ENCODE peak calls at places on chromosomes 7 and 10, in eight cellular contexts. B is upper lobe of left lung; C is mucosa of descending colon; H is left colon; P is stimulated activated naive B cell treated with anti-CD40 and anti-IgM and Interleukin-4, amounts not matched to agents 10 μg/mL and 1 μg/mL and 100 μg/mL, for 72 hours; E is HCT116; N is gastrocnemius medialis; S is sciatic nerve. J is an unnamed sample.
A peak's percentile ranks its signal among the peaks of the same experiment; 100 is the strongest.

GRCh38 chr7:78066599-78066998 is 268.0 kb downstream of the PHTF2 start:
- ATAC-seq in B (no peak), C (no peak), H (no peak), P (no peak), E (no peak), N (no peak), S (no peak), J (no peak)

GRCh38 chr10:77201135-77202111 is 436.2 kb downstream of the KCNMA1 start:
- ATAC-seq in B (no peak), C (no peak), H (peak; percentile 39), P (no peak), E (no peak), N (no peak), S (no peak), J (no peak)

GRCh38 chr10:87092861-87093460 is 1.7 kb downstream of the GLUD1 start:
- ATAC-seq in B (no peak), C (peak; percentile 36), H (peak; percentile 45), P (no peak), E (no peak), N (no peak), S (peak; percentile 9), J (no peak)

GRCh38 chr10:126253613-126254002 is 134.7 kb downstream of the ADAM12 start:
- ATAC-seq in B (no peak), C (peak; percentile 11), H (no peak), P (no peak), E (peak; percentile 28), N (no peak), S (peak; percentile 31), J (no peak)

GRCh38 chr7:47973739-47974138 is 5.7 kb downstream of the HUS1 start:
- ATAC-seq in B (no peak), C (no peak), H (no peak), P (peak; percentile 85), E (no peak), N (no peak), S (no peak), J (no peak)

GRCh38 chr10:13797171-13797570 is 210.4 kb downstream of the PRPF18 start:
- ATAC-seq in B (peak; percentile 42), C (no peak), H (no peak), P (no peak), E (no peak), N (no peak), S (no peak), J (no peak)

GRCh38 chr7:97731736-97732370 is at the start of gene TAC1:
- ATAC-seq in B (no peak), C (peak; percentile 34), H (peak; percentile 45), P (peak; percentile 18), E (no peak), N (no peak), S (peak; percentile 68), J (no peak)

GRCh38 chr10:70649526-70649925 is 22.8 kb upstream of the ADAMTS14 start:
- ATAC-seq in B (no peak), C (peak; percentile 24), H (no peak), P (no peak), E (peak; percentile 87), N (no peak), S (no peak), J (peak; percentile 95)

GRCh38 chr7:128396357-128396756 is 13.4 kb downstream of the IMPDH1 start:
- ATAC-seq in B (no peak), C (no peak), H (no peak), P (no peak), E (no peak), N (no peak), S (no peak), J (no peak)

GRCh38 chr7:47806701-47807103 is 141.6 kb downstream of the PKD1L1 start:
- ATAC-seq in B (peak; percentile 37), C (peak; percentile 43), H (no peak), P (no peak), E (no peak), N (no peak), S (peak; percentile 75), J (peak; percentile 10)

GRCh38 chr10:23053036-23053435 is 42.3 kb upstream of the MSRB2 start:
- ATAC-seq in B (peak; percentile 80), C (no peak), H (no peak), P (no peak), E (no peak), N (no peak), S (no peak), J (peak; percentile 95)

GRCh38 chr7:138243430-138243829 is 167.2 kb downstream of the AKR1D1 start:
- ATAC-seq in B (no peak), C (no peak), H (no peak), P (no peak), E (no peak), N (no peak), S (no peak), J (peak; percentile 50)

J was measured in esophagus mucosa.